ENCODE peak calls at places on chromosomes 13 and 19, in ten cellular contexts. A is mammary epithelial cell, V is thoracic aorta, E is tibial nerve, O is AG09309, G is LNCaP clone FGC, I is cardiac muscle cell, T is astrocyte of the spinal cord, C is fibroblast of mammary gland, X is neural progenitor cell. B is an unnamed sample.

GRCh38 chr19:3336351-3336679 is 30.1 kb upstream of the NFIC start:
- DNase-seq in E (no peak), I (no peak), O (no peak), V (no peak), T (no peak), C (no peak), G (no peak), A (no peak), X (no peak), B (no peak)

GRCh38 chr13:62906896-62907295 is 1491.2 kb upstream of the PCDH20 start:
- DNase-seq in V (no peak), C (no peak), X (no peak), A (no peak), O (no peak), T (no peak), I (no peak), E (no peak), G (no peak), B (no peak)

GRCh38 chr19:3129112-3129511 is 6.7 kb upstream of the GNA15 start:
- DNase-seq in C (peak), E (peak), V (no peak), T (peak), A (peak), I (no peak), G (peak), O (peak), X (no peak), B (no peak)

GRCh38 chr13:112931028-112931934 is 37.7 kb upstream of the MCF2L start:
- DNase-seq in V (no peak), O (peak), T (peak), X (peak), I (peak), C (peak), G (no peak), A (peak), E (no peak), B (no peak)

GRCh38 chr13:28455580-28456194 is 39.2 kb downstream of the FLT1 start:
- DNase-seq in V (no peak), X (no peak), C (no peak), G (no peak), O (no peak), T (no peak), I (no peak), E (no peak), A (no peak), B (no peak)

GRCh38 chr19:2500861-2501260 is 24.9 kb downstream of the GADD45B start:
- DNase-seq in C (no peak), G (no peak), T (no peak), O (no peak), X (no peak), V (no peak), E (no peak), A (no peak), I (no peak), B (peak)

GRCh38 chr13:82713681-82714405 is 1168.4 kb downstream of the SLITRK1 start:
- DNase-seq in V (no peak), G (no peak), O (peak), A (peak), E (no peak), I (no peak), X (no peak), T (peak), C (peak), B (no peak)

GRCh38 chr13:50599927-50600326 is 243.6 kb downstream of the DLEU7 start:
- DNase-seq in E (no peak), T (no peak), C (no peak), X (no peak), G (no peak), O (no peak), A (no peak), V (no peak), I (no peak), B (no peak)

DNA sequence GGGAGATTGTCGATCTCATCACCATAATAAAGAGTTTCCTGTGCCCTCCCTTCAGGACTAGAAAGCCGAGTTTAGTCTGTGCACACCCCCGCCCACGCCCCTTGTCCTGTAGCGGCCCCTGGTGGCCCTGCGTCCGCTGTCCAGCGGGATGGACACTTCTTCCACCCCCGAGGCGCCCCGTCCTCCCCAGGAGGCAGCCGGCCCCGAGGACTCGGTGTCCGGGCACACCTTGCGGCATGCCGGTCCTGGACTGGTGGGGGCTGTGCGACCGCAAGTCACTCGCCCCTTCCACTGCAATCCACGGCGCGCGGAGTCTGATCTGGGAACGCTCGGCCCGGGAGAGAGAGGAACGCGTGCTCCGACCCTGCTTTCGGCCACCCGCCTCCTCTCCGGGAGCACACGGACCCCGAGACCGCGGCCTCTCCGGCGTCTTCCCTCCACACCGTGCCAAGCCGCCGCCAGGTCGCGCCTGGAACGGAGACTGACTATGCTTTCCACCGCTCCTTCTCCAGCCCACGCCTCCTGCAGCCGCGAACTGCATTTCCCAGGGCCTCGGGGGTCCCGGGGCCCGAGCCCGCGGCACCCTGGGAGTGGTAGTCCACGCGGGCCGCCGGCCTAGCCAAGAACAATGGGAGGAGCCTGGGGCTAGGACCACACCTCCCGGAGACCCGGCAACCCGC is 678 bp upstream of the KMT2B start:
- DNase-seq in A (peak), V (peak), E (peak), O (peak), G (peak), T (peak), I (peak), C (peak), X (no peak), B (peak)
- TF ChIP-seq CTCF in A (peak), V (peak), E (peak), O (peak), G (peak), T (peak), I (peak), C (peak), X (peak), B (peak)

DNA sequence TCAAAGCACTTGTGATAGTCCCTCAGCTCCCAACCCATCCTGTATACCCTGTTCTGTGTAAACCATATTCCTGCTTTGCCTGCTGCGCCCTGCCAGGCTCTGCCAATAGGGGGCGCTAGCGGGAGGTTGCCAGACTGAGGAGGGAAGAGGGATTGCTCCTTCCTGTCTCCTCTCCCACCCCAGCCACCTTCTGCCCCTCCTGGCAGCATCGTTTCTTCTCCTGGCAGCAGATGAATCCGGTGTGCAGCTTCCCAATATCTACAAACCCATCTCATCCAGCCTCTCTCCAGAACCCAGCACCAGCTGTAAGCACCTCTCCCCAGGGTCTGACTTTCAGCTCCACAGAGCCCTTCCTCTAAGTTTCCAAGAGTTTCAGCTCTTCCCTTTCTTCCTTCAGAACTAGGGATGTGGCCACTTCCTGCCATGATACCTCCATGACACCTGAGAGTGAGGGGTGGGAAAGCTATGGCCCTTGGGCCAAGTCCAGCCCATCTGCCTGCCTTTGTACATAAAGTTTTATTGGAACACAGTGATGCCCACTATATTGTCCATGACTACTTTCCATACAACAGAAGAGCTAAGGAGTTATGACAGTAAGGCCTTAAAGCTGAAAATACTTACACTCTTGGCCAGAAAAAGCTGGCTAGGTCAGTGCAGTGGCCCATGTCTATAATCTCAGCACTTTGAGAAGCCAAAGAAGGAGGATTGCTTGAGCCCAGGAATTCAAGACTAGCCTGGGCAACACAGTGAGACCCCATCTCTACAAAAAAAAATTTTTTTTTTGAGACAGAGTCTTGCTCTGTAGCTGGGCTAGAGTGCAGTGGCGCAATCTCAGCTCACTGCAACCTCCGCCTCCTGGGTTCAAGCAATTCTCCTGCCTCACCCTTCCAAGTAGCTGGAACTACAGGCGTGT is 34.5 kb upstream of the ATP1A3 start:
- DNase-seq in O (no peak), A (no peak), E (no peak), X (peak), V (no peak), G (no peak), T (no peak), C (no peak), I (no peak), B (no peak)
- TF ChIP-seq CTCF in O (peak), A (peak), E (no peak), X (peak), V (peak), G (peak), T (peak), C (peak), I (peak), B (peak)

GRCh38 chr19:31160346-31160926 is 188.8 kb downstream of the TSHZ3 start:
- DNase-seq in C (peak), X (no peak), A (no peak), G (no peak), T (peak), E (no peak), O (no peak), V (no peak), I (no peak), B (no peak)

GRCh38 chr19:31170046-31170445 is 179.2 kb downstream of the TSHZ3 start:
- DNase-seq in X (no peak), G (no peak), I (no peak), E (no peak), A (no peak), V (no peak), C (no peak), O (no peak), T (no peak), B (no peak)

GRCh38 chr19:31166206-31166605 is 183.0 kb downstream of the TSHZ3 start:
- DNase-seq in G (no peak), A (no peak), C (no peak), E (no peak), X (no peak), O (no peak), I (no peak), T (no peak), V (no peak), B (no peak)

GRCh38 chr19:31167695-31168094 is 181.5 kb downstream of the TSHZ3 start:
- DNase-seq in T (no peak), C (no peak), I (no peak), G (no peak), E (no peak), A (no peak), O (no peak), V (no peak), X (no peak), B (no peak)

GRCh38 chr19:31164666-31165265 is 184.5 kb downstream of the TSHZ3 start:
- DNase-seq in V (no peak), I (peak), A (no peak), C (no peak), O (no peak), G (no peak), E (no peak), T (peak), X (no peak), B (no peak)
- TF ChIP-seq CTCF in V (no peak), I (no peak), A (no peak), C (no peak), O (no peak), G (no peak), E (no peak), T (no peak), X (no peak), B (no peak)

GRCh38 chr13:101942038-101942437 is 459.8 kb downstream of the FGF14 start:
- DNase-seq in G (no peak), A (peak), O (no peak), I (peak), C (peak), T (peak), X (peak), E (peak), V (no peak), B (no peak)
- TF ChIP-seq CTCF in G (peak), A (peak), O (peak), I (peak), C (peak), T (peak), X (peak), E (peak), V (peak), B (peak)

GRCh38 chr13:64158910-64159309 is 2743.3 kb upstream of the PCDH20 start:
- DNase-seq in V (no peak), O (peak), C (peak), T (peak), A (no peak), G (no peak), I (no peak), X (no peak), E (no peak), B (no peak)

GRCh38 chr13:64154514-64154913 is 2738.9 kb upstream of the PCDH20 start:
- DNase-seq in T (peak), V (no peak), E (no peak), O (peak), I (no peak), X (no peak), G (peak), C (peak), A (no peak), B (no peak)
- TF ChIP-seq CTCF in T (peak), V (no peak), E (no peak), O (peak), I (peak), X (peak), G (peak), C (peak), A (peak), B (peak)

GRCh38 chr19:1490020-1490310 is 185 bp downstream of the PCSK4 start:
- DNase-seq in C (no peak), T (no peak), V (no peak), E (no peak), O (no peak), I (no peak), X (no peak), G (no peak), A (no peak), B (no peak)
- TF ChIP-seq CTCF in C (no peak), T (no peak), V (no peak), E (no peak), O (no peak), I (no peak), X (no peak), G (no peak), A (no peak), B (no peak)

GRCh38 chr19:5545051-5545450 is 22.7 kb downstream of the TINCR start:
- DNase-seq in E (no peak), X (no peak), I (no peak), V (no peak), T (no peak), A (no peak), C (no peak), O (no peak), G (no peak), B (no peak)

GRCh38 chr19:5545984-5546383 is 21.8 kb downstream of the TINCR start:
- DNase-seq in I (no peak), A (no peak), V (no peak), O (no peak), G (no peak), X (no peak), T (no peak), E (no peak), C (no peak), B (no peak)

GRCh38 chr19:5542665-5543064 is 25.1 kb downstream of the TINCR start:
- DNase-seq in C (no peak), O (no peak), V (no peak), X (peak), G (no peak), E (no peak), A (no peak), T (no peak), I (peak), B (no peak)

DNA sequence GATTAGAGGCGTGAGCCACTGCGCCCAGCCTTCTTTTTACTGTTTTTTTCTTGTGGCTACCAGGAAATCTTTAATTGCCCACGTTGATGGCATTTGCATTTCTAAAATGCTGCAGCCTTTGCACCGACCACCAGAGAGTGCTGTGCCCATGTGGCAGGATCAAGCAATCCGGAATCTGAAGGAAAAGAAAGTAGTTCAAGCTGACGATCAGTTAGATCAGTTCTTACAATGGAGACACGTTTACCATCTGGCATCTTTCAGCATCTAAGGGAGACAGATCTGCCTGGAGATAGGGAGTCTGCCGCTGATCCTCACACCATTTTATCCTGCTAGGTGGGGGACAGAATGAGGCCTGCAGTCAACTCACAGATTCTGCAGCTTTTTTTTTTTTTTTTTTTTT is 19.9 kb downstream of the TINCR start:
- DNase-seq in G (no peak), O (no peak), X (peak), A (peak), E (no peak), C (peak), I (peak), V (no peak), T (peak), B (peak)
- TF ChIP-seq CTCF in G (peak), O (peak), X (peak), A (peak), E (no peak), C (peak), I (peak), V (no peak), T (peak), B (peak)

GRCh38 chr19:23075031-23075733 is 41.6 kb upstream of the ZNF730 start:
- DNase-seq in C (peak), V (no peak), X (peak), I (peak), G (peak), T (peak), O (peak), E (no peak), A (peak), B (peak)
- TF ChIP-seq CTCF in C (no peak), V (no peak), X (peak), I (no peak), G (no peak), T (no peak), O (no peak), E (no peak), A (no peak), B (no peak)

GRCh38 chr19:4416268-4416667 is 13.8 kb downstream of the CHAF1A start:
- DNase-seq in A (no peak), T (no peak), O (no peak), G (no peak), C (no peak), V (no peak), I (no peak), X (no peak), E (no peak), B (no peak)

GRCh38 chr19:4413588-4413987 is 11.1 kb downstream of the CHAF1A start:
- DNase-seq in T (no peak), C (no peak), I (no peak), X (no peak), E (no peak), A (no peak), V (no peak), G (no peak), O (no peak), B (no peak)

GRCh38 chr19:4415352-4415751 is 12.9 kb downstream of the CHAF1A start:
- DNase-seq in T (no peak), A (no peak), V (no peak), I (no peak), E (no peak), X (peak), O (no peak), C (no peak), G (no peak), B (no peak)

GRCh38 chr19:4414144-4414799 is 11.8 kb downstream of the CHAF1A start:
- DNase-seq in T (peak), E (no peak), V (no peak), C (peak), I (no peak), X (no peak), A (no peak), G (no peak), O (no peak), B (no peak)

GRCh38 chr19:4414800-4415251 is 12.4 kb downstream of the CHAF1A start:
- DNase-seq in X (peak), I (no peak), A (no peak), V (no peak), T (peak), O (no peak), G (no peak), E (no peak), C (peak), B (peak)
- TF ChIP-seq CTCF in X (no peak), I (no peak), A (no peak), V (no peak), T (no peak), O (no peak), G (no peak), E (no peak), C (no peak), B (no peak)